ENCODE peak calls at places on chromosomes 11 and 22, in five cellular contexts. D is Caco-2, W is uterus, X is stomach, U is fibroblast of lung. O is an unnamed sample.
A peak's percentile ranks its signal among the peaks of the same experiment; 100 is the strongest.

GRCh38 chr11:15627560-15627959 is 512.8 kb downstream of the INSC start:
- DNase-seq in U (peak; percentile 42), W (no peak), D (no peak), X (no peak), O (no peak)

GRCh38 chr11:128289048-128289447 is 298.3 kb downstream of the ETS1 start:
- DNase-seq in D (no peak), X (no peak), U (no peak), W (no peak), O (no peak)

GRCh38 chr11:101430236-101430635 is 153.6 kb downstream of the TRPC6 start:
- DNase-seq in X (no peak), U (peak; percentile 16), W (no peak), D (no peak), O (no peak)

GRCh38 chr11:116545912-116546311 is 226.9 kb downstream of the BUD13 start:
- DNase-seq in W (no peak), X (no peak), D (peak; percentile 2), U (no peak), O (no peak)

GRCh38 chr11:10902301-10902700 is 44.4 kb upstream of the ZBED5 start:
- DNase-seq in X (no peak), D (no peak), U (peak; percentile 76), W (no peak), O (no peak)

GRCh38 chr22:40247976-40248375 is 70.3 kb downstream of the TNRC6B start:
- DNase-seq in W (no peak), D (no peak), U (no peak), X (no peak), O (no peak)

GRCh38 chr11:35907648-35908431 is 36.0 kb upstream of the LDLRAD3 start:
- DNase-seq in D (no peak), U (peak; percentile 99), X (no peak), W (peak; percentile 57), O (no peak)

GRCh38 chr22:46052801-46053562 is 76.0 kb upstream of the WNT7B start:
- DNase-seq in D (peak; percentile 28), X (peak; percentile 80), U (peak; percentile 61), W (peak; percentile 57), O (peak; percentile 38)

GRCh38 chr11:46391578-46392420 is at the start of gene CHRM4:
- DNase-seq in U (peak; percentile 24), D (peak; percentile 84), W (no peak), X (no peak), O (no peak)

GRCh38 chr11:88016392-88017020 is 158.7 kb downstream of the RAB38 start:
- DNase-seq in D (peak; percentile 88), U (peak; percentile 90), X (peak; percentile 74), W (peak; percentile 40), O (peak; percentile 71)

GRCh38 chr11:94593030-94593429 is 25.9 kb downstream of the PIWIL4 start:
- DNase-seq in D (no peak), X (no peak), U (peak; percentile 15), W (no peak), O (no peak)

GRCh38 chr11:126949066-126949945 is 51.3 kb downstream of the KIRREL3 start:
- DNase-seq in U (no peak), D (no peak), W (no peak), X (no peak), O (no peak)

GRCh38 chr22:29307658-29308147 is 1.3 kb downstream of the GAS2L1 start:
- DNase-seq in D (peak; percentile 32), X (no peak), W (no peak), U (no peak), O (no peak)

GRCh38 chr22:49331878-49332277 is 495.8 kb downstream of the BRD1 start:
- DNase-seq in W (no peak), U (no peak), D (no peak), X (peak; percentile 20), O (no peak)

GRCh38 chr11:34940026-34940677 is 23.7 kb downstream of the PDHX start:
- DNase-seq in U (peak; percentile 12), X (no peak), W (no peak), D (no peak), O (no peak)

GRCh38 chr11:95134491-95134890 is 44.8 kb downstream of the ENDOD1 start:
- DNase-seq in X (no peak), U (peak; percentile 36), D (no peak), W (no peak), O (no peak)

GRCh38 chr11:70158201-70158600 is 44.9 kb upstream of the FADD start:
- DNase-seq in D (no peak), W (no peak), X (no peak), U (peak; percentile 13), O (peak; percentile 21)

GRCh38 chr11:78613053-78613813 is 38.6 kb upstream of the NARS2 start:
- DNase-seq in U (no peak), D (no peak), W (no peak), X (no peak), O (no peak)

GRCh38 chr22:41603873-41604332 is 14.3 kb upstream of the PMM1 start:
- DNase-seq in D (no peak), W (no peak), U (no peak), X (no peak), O (no peak)

GRCh38 chr11:132874638-132875037 is 657.7 kb downstream of the OPCML start:
- DNase-seq in X (no peak), U (peak; percentile 84), W (no peak), D (no peak), O (no peak)

GRCh38 chr22:37803636-37804371 is 3.9 kb upstream of the GCAT start:
- DNase-seq in U (no peak), W (no peak), D (no peak), X (no peak), O (no peak)

GRCh38 chr22:24432059-24432853 is 4.9 kb downstream of the ADORA2A start:
- DNase-seq in X (peak; percentile 78), U (peak; percentile 37), D (no peak), W (peak; percentile 73), O (peak; percentile 83)

DNA sequence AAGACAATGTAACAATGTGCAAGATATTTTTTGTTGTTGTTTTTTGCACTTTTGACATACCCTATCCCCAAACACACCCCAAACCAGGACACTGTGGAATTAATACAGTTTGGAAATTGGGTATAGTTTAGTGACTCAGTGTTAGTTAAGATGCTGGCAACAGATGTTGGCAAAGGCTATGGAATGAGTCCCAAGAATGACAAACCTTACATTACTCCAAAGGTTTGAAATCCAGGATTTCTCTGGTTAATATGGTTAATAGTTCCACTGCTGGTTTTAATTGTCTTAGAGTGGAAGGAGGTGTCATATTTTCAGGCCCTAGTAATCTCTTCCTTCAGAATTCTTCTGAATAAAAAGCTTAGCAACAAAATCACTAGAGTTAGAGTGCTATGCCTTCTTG is 805 bp downstream of the LPXN start:
- DNase-seq in X (no peak), D (no peak), W (no peak), U (peak; percentile 45), O (no peak)
- H3K4me3 ChIP-seq in X (no peak overlapping the region), D (no peak overlapping the region), W (no peak overlapping the region), U (no peak overlapping the region), O (no peak overlapping the region)

GRCh38 chr11:62882428-62882742 is 1.7 kb downstream of the SLC3A2 start:
- DNase-seq in X (no peak), D (no peak), U (no peak), W (no peak), O (no peak)

GRCh38 chr11:62888406-62888805 is 7.7 kb downstream of the SLC3A2 start:
- DNase-seq in X (no peak), D (no peak), U (no peak), W (no peak), O (no peak)

GRCh38 chr11:62882811-62883496 is 2.3 kb downstream of the SLC3A2 start:
- DNase-seq in D (no peak), X (no peak), U (peak; percentile 28), W (no peak), O (no peak)

GRCh38 chr11:62883677-62884076 is 3.0 kb downstream of the SLC3A2 start:
- DNase-seq in U (no peak), X (no peak), D (no peak), W (no peak), O (no peak)

GRCh38 chr11:62885137-62885536 is 4.4 kb downstream of the SLC3A2 start:
- DNase-seq in W (no peak), D (no peak), X (no peak), U (no peak), O (no peak)
- H3K4me1 ChIP-seq in W (peaks cover 14% of the 10 kb centered on the region), D (peaks cover 72% of the 10 kb centered on the region), X (peaks cover 85% of the 10 kb centered on the region), U (peaks cover 20% of the 10 kb centered on the region), O (peaks cover 42% of the 10 kb centered on the region)

GRCh38 chr22:36350751-36351594 is 36.8 kb downstream of the MYH9 start:
- DNase-seq in X (no peak), U (peak; percentile 82), D (no peak), W (no peak), O (no peak)

GRCh38 chr22:36349726-36350125 is 38.0 kb downstream of the MYH9 start:
- DNase-seq in W (no peak), D (no peak), X (no peak), U (no peak), O (no peak)

GRCh38 chr22:36351921-36352774 is 35.6 kb downstream of the MYH9 start:
- DNase-seq in X (peak; percentile 61), W (no peak), D (peak; percentile 74), U (peak; percentile 77), O (no peak)

GRCh38 chr22:36347094-36347493 is 40.7 kb downstream of the MYH9 start:
- DNase-seq in W (peak; percentile 24), X (peak; percentile 66), U (no peak), D (no peak), O (no peak)

GRCh38 chr22:36348760-36349159 is 39.0 kb downstream of the MYH9 start:
- DNase-seq in W (no peak), D (no peak), X (no peak), U (no peak), O (no peak)
- H3K4me3 ChIP-seq in W (no peak overlapping the region), D (no peak overlapping the region), X (no peak overlapping the region), U (no peak overlapping the region), O (no peak overlapping the region)

GRCh38 chr11:1864216-1864615 is 11.3 kb downstream of the LSP1 start:
- DNase-seq in X (no peak), D (no peak), U (no peak), W (no peak), O (no peak)
- H3K4me1 ChIP-seq in X (peaks cover 59% of the 10 kb centered on the region), D (peaks cover 7% of the 10 kb centered on the region), U (peaks cover 9% of the 10 kb centered on the region), W (no peaks in the 10 kb centered on the region), O (peaks cover 29% of the 10 kb centered on the region)

GRCh38 chr11:124481365-124482323 is 36.1 kb upstream of the OR8B8 start:
- DNase-seq in D (no peak), W (no peak), U (peak; percentile 39), X (no peak), O (peak; percentile 45)
- H3K4me3 ChIP-seq in D (no peak overlapping the region), W (no peak overlapping the region), U (no peak overlapping the region), X (peak overlapping the region; percentile 11), O (peak overlapping the region; percentile 11)

GRCh38 chr22:33335611-33336279 is 277.6 kb upstream of the SYN3 start:
- DNase-seq in D (no peak), U (no peak), X (no peak), W (no peak), O (no peak)
- H3K4me1 ChIP-seq in D (peaks cover 26% of the 10 kb centered on the region), U (no peaks in the 10 kb centered on the region), X (peaks cover 40% of the 10 kb centered on the region), W (no peaks in the 10 kb centered on the region), O (no peaks in the 10 kb centered on the region)